ENCODE peak calls at places on chromosomes 13 and 19, in five cellular contexts. Q is neural crest cell, T is ascending aorta, M is RWPE2, V is foreskin fibroblast. D is an unnamed sample.

GRCh38 chr19:39046037-39046821 is 13.9 kb upstream of the FBXO27 start:
- DNase-seq in Q (no peak), T (no peak), M (no peak), V (peak; percentile 13), D (peak; percentile 29)

GRCh38 chr19:40689339-40690049 is 957 bp downstream of the NUMBL start:
- DNase-seq in Q (no peak), T (no peak), M (peak; percentile 69), V (peak; percentile 38), D (no peak)

GRCh38 chr13:110392510-110393233 is 85.6 kb downstream of the COL4A2 start:
- DNase-seq in Q (no peak), T (no peak), M (no peak), V (no peak), D (peak; percentile 92)

GRCh38 chr13:75226755-75227435 is 255.1 kb downstream of the TBC1D4 start:
- DNase-seq in Q (no peak), T (no peak), M (no peak), V (peak; percentile 90), D (peak; percentile 87)

GRCh38 chr13:49669735-49670309 is 21.5 kb downstream of the EBPL start:
- DNase-seq in Q (peak; percentile 45), T (no peak), M (no peak), V (peak; percentile 83), D (peak; percentile 75)

GRCh38 chr19:46319620-46320019 is 22.8 kb downstream of the HIF3A start:
- DNase-seq in Q (no peak), T (no peak), M (no peak), V (no peak), D (no peak)

GRCh38 chr19:11964858-11965645 is at the start of gene ZNF763:
- DNase-seq in Q (peak; percentile 80), T (peak; percentile 83), M (peak; percentile 85), V (peak; percentile 91), D (peak; percentile 81)

GRCh38 chr13:98766716-98767115 is 14.2 kb upstream of the SLC15A1 start:
- DNase-seq in Q (no peak), T (no peak), M (no peak), V (peak; percentile 17), D (no peak)

GRCh38 chr13:21974741-21975140 is 303.9 kb downstream of the FGF9 start:
- DNase-seq in Q (no peak), T (no peak), M (no peak), V (no peak), D (no peak)

GRCh38 chr19:45670670-45671453 is 2.8 kb downstream of the GIPR start:
- DNase-seq in Q (peak; percentile 79), T (no peak), M (peak; percentile 85), V (peak; percentile 78), D (peak; percentile 88)

GRCh38 chr13:97239943-97240788 is 18.0 kb downstream of the MBNL2 start:
- DNase-seq in Q (no peak), T (no peak), M (no peak), V (no peak), D (no peak)

GRCh38 chr13:78239681-78240080 is 321.1 kb upstream of the EDNRB start:
- DNase-seq in Q (peak; percentile 4), T (no peak), M (no peak), V (no peak), D (peak; percentile 8)

DNA sequence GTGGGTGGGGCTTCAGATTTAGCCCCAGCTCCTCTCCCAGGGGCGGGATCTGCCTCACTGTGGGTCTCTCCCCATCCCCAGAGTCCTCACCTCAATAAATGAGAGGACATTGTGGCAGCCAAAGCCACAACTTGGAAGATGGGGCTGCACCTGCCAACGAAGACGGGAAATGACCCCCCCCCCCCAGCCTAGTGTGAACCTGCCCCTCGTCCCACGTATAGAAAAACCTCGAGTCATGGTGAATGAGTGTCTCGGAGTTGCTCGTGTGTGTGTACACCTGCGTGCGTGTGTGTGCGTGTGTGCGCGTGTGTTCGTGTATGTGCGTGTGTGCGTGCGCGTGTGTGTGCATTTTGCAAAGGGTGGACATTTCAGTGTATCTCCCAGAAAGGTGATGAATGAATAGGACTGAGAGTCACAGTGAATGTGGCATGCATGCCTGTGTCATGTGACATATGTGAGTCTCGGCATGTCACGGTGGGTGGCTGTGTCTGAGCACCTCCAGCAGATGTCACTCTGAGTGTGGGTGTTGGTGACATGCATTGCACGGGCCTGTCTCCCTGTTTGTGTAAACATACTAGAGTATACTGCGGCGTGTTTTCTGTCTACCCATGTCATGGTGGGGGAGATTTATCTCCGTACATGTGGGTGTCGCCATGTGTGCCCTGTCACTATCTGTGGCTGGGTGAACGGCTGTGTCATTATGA is 1.5 kb upstream of the TRAPPC5 start:
- DNase-seq in Q (no peak), T (no peak), M (no peak), V (no peak), D (no peak)
- TF ChIP-seq CTCF in Q (no peak), T (no peak), M (no peak), V (no peak), D (no peak)

GRCh38 chr13:27783111-27783510 is 9.2 kb upstream of the GSX1 start:
- DNase-seq in Q (no peak), T (no peak), M (no peak), V (no peak), D (no peak)
- TF ChIP-seq CTCF in Q (peak; percentile 46), T (no peak), M (peak; percentile 35), V (peak; percentile 11), D (peak; percentile 25)

DNA sequence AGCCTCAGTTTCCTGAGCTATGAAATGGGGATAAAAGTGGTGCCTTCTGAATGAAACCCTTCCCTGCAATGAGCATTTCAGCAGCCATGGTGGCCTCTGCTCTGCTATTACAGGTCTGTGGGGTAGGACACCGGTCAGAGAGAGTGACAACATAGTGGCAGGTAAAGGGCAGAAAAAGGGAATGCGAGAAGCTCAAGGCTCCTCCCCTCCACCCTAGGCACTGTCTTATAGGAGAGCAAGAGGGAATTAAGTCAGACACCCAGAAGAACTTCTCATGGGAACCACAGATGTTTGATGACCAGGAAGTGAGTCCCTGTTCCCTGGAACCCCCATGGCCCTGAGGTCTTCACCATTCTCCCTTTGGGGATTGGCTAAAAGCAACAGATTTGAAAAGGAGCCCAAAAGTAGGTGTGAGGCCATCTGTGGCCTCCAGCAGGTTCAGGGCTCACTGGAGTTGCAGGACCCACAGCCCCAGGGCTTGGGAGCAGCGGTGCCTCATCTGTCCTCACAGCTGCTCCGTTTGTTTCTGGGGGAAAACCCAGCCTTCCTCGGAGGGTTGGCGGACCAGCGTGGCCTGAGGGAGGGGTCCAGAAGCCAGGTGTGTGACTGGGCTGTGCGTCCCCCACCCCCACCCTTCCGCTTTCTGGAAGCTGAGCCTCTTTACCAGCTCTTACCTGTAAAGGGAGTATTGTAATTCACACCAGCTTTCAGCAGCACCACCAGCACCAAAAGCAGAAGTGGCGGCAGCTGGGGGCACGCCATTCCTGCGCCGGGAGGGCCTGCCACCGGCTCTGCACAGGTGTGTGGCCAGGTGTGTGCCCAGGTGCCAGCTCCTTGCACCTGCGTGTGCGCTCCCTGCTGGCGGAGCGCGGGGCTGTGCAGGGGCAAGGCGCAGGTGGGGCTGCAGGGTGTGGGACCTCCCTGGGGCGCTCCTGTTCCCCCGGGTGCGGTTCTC is 19.4 kb downstream of the IQCN start:
- DNase-seq in Q (no peak), T (no peak), M (no peak), V (no peak), D (no peak)
- TF ChIP-seq CTCF in Q (no peak), T (no peak), M (no peak), V (no peak), D (no peak)

GRCh38 chr19:10812196-10812595 is 23.8 kb downstream of the TMED1 start:
- DNase-seq in Q (no peak), T (no peak), M (no peak), V (peak; percentile 57), D (no peak)
- TF ChIP-seq CTCF in Q (no peak), T (no peak), M (no peak), V (no peak), D (no peak)

DNA sequence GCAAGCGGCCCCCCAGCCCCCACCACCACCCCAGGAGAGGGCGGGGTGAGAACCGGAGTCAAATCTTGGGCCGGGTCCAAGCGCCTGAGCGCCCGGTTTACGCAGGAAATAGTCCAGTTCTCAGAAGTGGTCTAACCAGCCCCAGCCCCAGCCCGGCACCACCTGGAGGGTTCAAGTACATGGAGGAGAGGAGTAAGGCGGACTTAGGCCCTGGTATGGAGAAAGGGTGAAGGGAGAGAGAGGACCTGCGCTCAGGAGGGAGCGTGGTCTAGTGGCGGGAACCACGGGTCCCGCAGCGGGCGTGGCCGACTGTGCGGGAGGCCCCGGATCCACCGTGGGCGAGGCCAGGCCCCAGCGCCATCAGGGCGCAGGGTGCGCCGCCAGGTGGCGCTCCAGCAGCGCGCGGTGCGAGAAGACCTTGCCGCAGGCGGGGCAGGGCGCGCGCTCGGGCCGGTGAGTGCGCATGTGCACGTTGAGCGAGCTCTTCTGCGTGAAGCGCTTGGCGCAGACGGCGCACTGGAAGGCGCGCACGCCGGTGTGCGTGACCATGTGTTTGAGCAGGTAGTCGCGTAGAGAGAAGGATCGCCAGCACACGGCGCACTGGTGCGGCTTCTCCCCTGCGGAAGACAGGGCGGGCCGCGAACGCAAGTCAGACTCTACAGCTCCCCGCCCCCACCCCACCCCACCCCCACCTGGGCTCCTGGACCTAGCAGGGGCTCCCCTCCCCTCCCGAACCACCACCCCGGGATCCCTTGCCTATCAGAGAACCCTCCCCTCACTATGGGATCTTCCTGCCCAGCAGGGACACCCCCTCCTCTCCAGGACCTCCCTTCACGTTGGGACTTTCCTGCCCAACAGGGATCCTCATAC is 2.1 kb upstream of the SLC27A5 start:
- DNase-seq in Q (peak; percentile 92), T (no peak), M (peak; percentile 85), V (peak; percentile 91), D (peak; percentile 85)
- TF ChIP-seq CTCF in Q (peak; percentile 96), T (peak; percentile 74), M (peak; percentile 96), V (peak; percentile 57), D (peak; percentile 40)

GRCh38 chr19:27776524-27776923 is 1436.4 kb downstream of the UQCRFS1 start:
- DNase-seq in Q (no peak), T (no peak), M (no peak), V (no peak), D (peak; percentile 31)

GRCh38 chr19:27777242-27777641 is 1435.7 kb downstream of the UQCRFS1 start:
- DNase-seq in Q (no peak), T (no peak), M (no peak), V (no peak), D (no peak)

GRCh38 chr19:27775395-27775794 is 1437.6 kb downstream of the UQCRFS1 start:
- DNase-seq in Q (no peak), T (no peak), M (no peak), V (no peak), D (no peak)

GRCh38 chr19:27774827-27775226 is 1438.1 kb downstream of the UQCRFS1 start:
- DNase-seq in Q (no peak), T (no peak), M (no peak), V (no peak), D (no peak)

DNA sequence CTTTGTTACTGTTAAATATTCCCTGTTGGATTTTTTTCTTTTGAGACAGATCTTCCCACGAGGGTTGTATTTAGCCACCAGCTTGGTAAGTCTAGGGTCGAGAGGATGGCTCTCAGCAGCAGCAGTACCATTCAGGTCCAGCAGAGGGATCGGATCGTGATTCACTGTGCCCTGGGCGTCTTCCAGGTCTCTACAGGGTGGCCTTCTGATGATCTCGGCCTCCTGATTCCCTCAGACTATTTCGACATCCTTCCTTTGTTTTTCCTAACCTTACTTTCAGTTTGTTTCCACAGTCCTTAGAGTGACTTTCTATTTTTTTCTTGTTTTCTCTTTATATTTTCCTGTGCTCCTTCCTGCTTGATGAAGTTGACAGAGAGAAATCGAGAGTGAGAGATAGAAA is 1436.9 kb downstream of the UQCRFS1 start:
- DNase-seq in Q (no peak), T (no peak), M (no peak), V (peak; percentile 53), D (peak; percentile 69)
- TF ChIP-seq CTCF in Q (peak; percentile 37), T (no peak), M (no peak), V (peak; percentile 8), D (peak; percentile 79)